ENCODE peak calls at places on chromosomes 2 and 18, in four cellular contexts. C, R, X and N are unnamed samples. For H3K27me3, the result is how much of the 10 kb centered on the place peaks cover.

GRCh38 chr18:1585881-1586488 is 681.3 kb downstream of the ADCYAP1 start:
- DNase-seq in C (no peak), R (peak), X (peak), N (peak)

GRCh38 chr2:140808816-140809215 is 1322.0 kb downstream of the LRP1B start:
- DNase-seq in C (no peak), R (no peak), X (peak), N (no peak)

GRCh38 chr2:52697690-52698089 is 1069.9 kb upstream of the CHAC2 start:
- DNase-seq in C (no peak), R (no peak), X (no peak), N (no peak)

GRCh38 chr2:172496096-172496709 is 59.7 kb upstream of the PDK1 start:
- DNase-seq in C (no peak), R (no peak), X (peak), N (no peak)

GRCh38 chr2:229943171-229943570 is 20.9 kb downstream of the FBXO36 start:
- DNase-seq in C (no peak), R (no peak), X (no peak), N (no peak)

GRCh38 chr18:37064187-37064586 is 235.3 kb downstream of the KIAA1328 start:
- DNase-seq in C (no peak), R (no peak), X (no peak), N (no peak)

GRCh38 chr2:236572482-236572881 is 2.9 kb downstream of the ACKR3 start:
- DNase-seq in C (no peak), R (no peak), X (peak), N (no peak)

GRCh38 chr2:9467687-9468086 is 6.7 kb upstream of the IAH1 start:
- DNase-seq in C (peak), R (no peak), X (no peak), N (no peak)

GRCh38 chr2:81068144-81068543 is 763.6 kb upstream of the LRRTM1 start:
- DNase-seq in C (no peak), R (no peak), X (no peak), N (no peak)

GRCh38 chr2:222033541-222033940 is 265.3 kb downstream of the PAX3 start:
- DNase-seq in C (no peak), R (peak), X (no peak), N (no peak)

GRCh38 chr2:176088048-176088936 is 4.2 kb upstream of the HOXD13 start:
- DNase-seq in C (peak), R (no peak), X (peak), N (no peak)
- H3K27me3 ChIP-seq in C (half or more), R (half or more), X (half or more), N (half or more)

GRCh38 chr2:231483398-231484329 is 19.4 kb upstream of the NCL start:
- DNase-seq in C (no peak), R (no peak), X (peak), N (no peak)
- H3K4me3 ChIP-seq in C (peak), R (no peak), X (peak), N (no peak)

GRCh38 chr2:119490106-119490505 is 34.2 kb downstream of the SCTR start:
- DNase-seq in C (no peak), R (no peak), X (no peak), N (no peak)

GRCh38 chr2:119491776-119492525 is 32.3 kb downstream of the SCTR start:
- DNase-seq in C (peak), R (peak), X (peak), N (peak)

GRCh38 chr2:119488245-119489182 is 35.8 kb downstream of the SCTR start:
- DNase-seq in C (peak), R (no peak), X (no peak), N (no peak)

GRCh38 chr2:119489232-119489952 is 34.9 kb downstream of the SCTR start:
- DNase-seq in C (peak), R (no peak), X (no peak), N (no peak)

DNA sequence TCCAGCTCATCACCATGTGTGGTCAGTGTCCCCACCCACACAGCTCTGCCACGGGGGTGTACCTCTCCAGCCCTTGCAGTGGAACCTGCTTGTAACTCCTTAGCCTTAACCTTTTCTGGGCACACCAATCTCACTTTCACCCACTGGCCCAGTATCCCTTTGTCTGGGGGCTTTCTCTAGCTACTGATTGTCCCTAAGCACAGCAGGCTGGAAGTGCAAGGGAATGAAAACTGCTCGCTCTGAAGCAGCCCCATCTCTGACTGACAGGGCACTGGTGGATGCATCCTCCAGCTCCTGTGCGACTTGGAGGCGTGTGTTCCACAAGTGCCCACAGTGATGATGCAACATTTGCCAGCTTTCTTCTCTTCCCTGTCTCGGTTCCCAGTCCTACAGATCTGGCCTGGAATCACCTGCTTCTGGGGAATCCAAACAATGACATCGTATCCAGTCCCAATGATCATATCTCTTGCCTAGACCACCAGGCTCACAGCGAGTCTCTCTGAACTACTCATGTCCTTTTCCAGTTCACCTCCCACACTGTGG is 33.6 kb downstream of the SCTR start:
- DNase-seq in C (no peak), R (peak), X (no peak), N (no peak)
- TF ChIP-seq CTCF in C (no peak), R (no peak), X (no peak), N (no peak)

GRCh38 chr18:26656944-26657536 is 108.7 kb upstream of the KCTD1 start:
- DNase-seq in C (peak), R (peak), X (peak), N (no peak)

GRCh38 chr18:26655614-26656400 is 107.5 kb upstream of the KCTD1 start:
- DNase-seq in C (peak), R (peak), X (peak), N (no peak)

GRCh38 chr18:26656401-26656943 is 108.1 kb upstream of the KCTD1 start:
- DNase-seq in C (no peak), R (no peak), X (peak), N (no peak)

GRCh38 chr18:26654173-26655009 is 106.0 kb upstream of the KCTD1 start:
- DNase-seq in C (no peak), R (no peak), X (peak), N (no peak)

GRCh38 chr18:26655010-26655613 is 106.8 kb upstream of the KCTD1 start:
- DNase-seq in C (no peak), R (peak), X (peak), N (no peak)
- H3K27me3 ChIP-seq in C (under half), R (under half), X (half or more), N (under half)